ENCODE peak calls at places on chromosomes 13 and 19, in four cellular contexts. H is AG04450, J is OCI-LY7, E is Peyer's patch. K is an unnamed sample.

GRCh38 chr19:28012361-28012760 is 1200.6 kb downstream of the UQCRFS1 start:
- DNase-seq in H (no peak), E (no peak), J (no peak), K (no peak)

GRCh38 chr19:12794936-12795335 is 3.6 kb downstream of the JUNB start:
- DNase-seq in H (no peak), J (no peak), E (no peak), K (no peak)

GRCh38 chr19:6713773-6714692 is 6.4 kb downstream of the C3 start:
- DNase-seq in J (no peak), H (no peak), E (no peak), K (no peak)

GRCh38 chr19:55830656-55831055 is 1.1 kb downstream of the NLRP11 start:
- DNase-seq in E (no peak), J (peak), H (no peak), K (no peak)

GRCh38 chr13:63044617-63045016 is 1629.0 kb upstream of the PCDH20 start:
- DNase-seq in E (no peak), H (no peak), J (no peak), K (no peak)

GRCh38 chr13:100208002-100208401 is 119.1 kb downstream of the PCCA start:
- DNase-seq in E (no peak), H (no peak), J (no peak), K (no peak)

GRCh38 chr13:25783480-25784081 is 268.2 kb downstream of the SHISA2 start:
- DNase-seq in H (no peak), E (no peak), J (no peak), K (no peak)

GRCh38 chr19:5057860-5058259 is 88.9 kb downstream of the KDM4B start:
- DNase-seq in E (no peak), H (no peak), J (peak), K (no peak)

GRCh38 chr19:27676877-27677276 is 1536.1 kb downstream of the UQCRFS1 start:
- DNase-seq in E (no peak), H (no peak), J (no peak), K (no peak)

GRCh38 chr19:11198175-11198534 is 810 bp upstream of the KANK2 start:
- DNase-seq in J (no peak), H (no peak), E (no peak), K (no peak)

GRCh38 chr13:99366075-99366987 is 59.1 kb upstream of the GPR183 start:
- DNase-seq in J (no peak), E (no peak), H (no peak), K (no peak)

GRCh38 chr13:35672611-35673010 is 196.1 kb upstream of the MAB21L1 start:
- DNase-seq in H (no peak), E (no peak), J (no peak), K (no peak)

GRCh38 chr13:42255854-42256253 is 16.1 kb upstream of the AKAP11 start:
- DNase-seq in J (no peak), H (no peak), E (no peak), K (no peak)

GRCh38 chr13:35718084-35718483 is 241.6 kb upstream of the MAB21L1 start:
- DNase-seq in H (no peak), J (no peak), E (no peak), K (no peak)

GRCh38 chr13:26979334-26979733 is 192.3 kb downstream of the USP12 start:
- DNase-seq in J (no peak), E (no peak), H (no peak), K (no peak)

GRCh38 chr19:30245401-30246039 is 126.7 kb upstream of the ZNF536 start:
- DNase-seq in J (no peak), E (no peak), H (no peak), K (no peak)

GRCh38 chr13:106187501-106187900 is 348.0 kb downstream of the EFNB2 start:
- DNase-seq in H (no peak), J (no peak), E (no peak), K (no peak)

GRCh38 chr13:36344886-36345437 is 1.2 kb downstream of the SPART start:
- DNase-seq in H (no peak), J (no peak), E (no peak), K (no peak)

GRCh38 chr13:39263033-39263432 is 224.8 kb downstream of the NHLRC3 start:
- DNase-seq in E (peak), J (peak), H (no peak), K (no peak)

GRCh38 chr19:46392252-46392801 is 21.0 kb downstream of the CCDC8 start:
- DNase-seq in E (no peak), J (no peak), H (no peak), K (no peak)

GRCh38 chr13:111791131-111791530 is 275.8 kb upstream of the SOX1 start:
- DNase-seq in E (no peak), H (no peak), J (no peak), K (no peak)

GRCh38 chr13:39588384-39588783 is 14.6 kb downstream of the LHFPL6 start:
- DNase-seq in H (no peak), E (no peak), J (no peak), K (no peak)

GRCh38 chr13:30734434-30734833 is 909 bp upstream of the ALOX5AP start:
- DNase-seq in H (peak), J (no peak), E (no peak), K (no peak)

GRCh38 chr13:81406639-81407292 is 1065.8 kb upstream of the SPRY2 start:
- DNase-seq in J (no peak), H (no peak), E (peak), K (no peak)

GRCh38 chr13:53206455-53206854 is 177.8 kb downstream of the OLFM4 start:
- DNase-seq in E (no peak), J (peak), H (no peak), K (no peak)

GRCh38 chr13:53005631-53006030 is 23.0 kb upstream of the OLFM4 start:
- DNase-seq in H (no peak), E (no peak), J (no peak), K (no peak)

GRCh38 chr13:69683921-69684663 is 423.5 kb upstream of the ATXN8OS start:
- DNase-seq in H (no peak), E (no peak), J (no peak), K (no peak)

GRCh38 chr13:35912841-35913240 is 218.3 kb downstream of the DCLK1 start:
- DNase-seq in H (no peak), J (no peak), E (no peak), K (no peak)

GRCh38 chr13:35903075-35903474 is 228.1 kb downstream of the DCLK1 start:
- DNase-seq in J (no peak), H (no peak), E (no peak), K (no peak)

GRCh38 chr19:5166262-5166661 is 174.3 kb downstream of the PTPRS start:
- DNase-seq in E (no peak), J (no peak), H (no peak), K (no peak)

GRCh38 chr13:20247963-20248362 is 15.8 kb upstream of the GJB6 start:
- DNase-seq in H (no peak), J (no peak), E (no peak), K (no peak)

GRCh38 chr13:73060251-73061160 is 1.7 kb downstream of the KLF5 start:
- DNase-seq in H (peak), J (no peak), E (no peak), K (no peak)

GRCh38 chr13:86788624-86789023 is 882.5 kb upstream of the SLITRK5 start:
- DNase-seq in E (no peak), H (no peak), J (no peak), K (no peak)

GRCh38 chr13:45120967-45121366 is 657 bp downstream of the GTF2F2 start:
- DNase-seq in E (no peak), H (no peak), J (peak), K (no peak)

GRCh38 chr19:610801-611505 is 21.3 kb downstream of the HCN2 start:
- DNase-seq in E (peak), H (peak), J (peak), K (peak)

GRCh38 chr19:35958660-35959039 is 22.5 kb downstream of the LRFN3 start:
- DNase-seq in J (no peak), H (no peak), E (no peak), K (no peak)
- H3K27ac ChIP-seq in J (no peak), H (no peak), E (no peak), K (no peak)

GRCh38 chr19:51904331-51905165 is at the start of gene ZNF649:
- DNase-seq in E (peak), H (peak), J (peak), K (peak)
- TF ChIP-seq CTCF in E (no peak), H (no peak), J (no peak), K (no peak)

GRCh38 chr19:42280761-42281174 is 11.7 kb downstream of the CIC start:
- DNase-seq in J (no peak), H (no peak), E (no peak), K (peak)

GRCh38 chr19:42282810-42283247 is 13.8 kb downstream of the CIC start:
- DNase-seq in E (no peak), J (no peak), H (no peak), K (no peak)

GRCh38 chr19:42283248-42284065 is 14.4 kb downstream of the CIC start:
- DNase-seq in E (peak), J (peak), H (peak), K (peak)

GRCh38 chr19:42281175-42282035 is 12.4 kb downstream of the CIC start:
- DNase-seq in H (no peak), E (peak), J (peak), K (peak)

DNA sequence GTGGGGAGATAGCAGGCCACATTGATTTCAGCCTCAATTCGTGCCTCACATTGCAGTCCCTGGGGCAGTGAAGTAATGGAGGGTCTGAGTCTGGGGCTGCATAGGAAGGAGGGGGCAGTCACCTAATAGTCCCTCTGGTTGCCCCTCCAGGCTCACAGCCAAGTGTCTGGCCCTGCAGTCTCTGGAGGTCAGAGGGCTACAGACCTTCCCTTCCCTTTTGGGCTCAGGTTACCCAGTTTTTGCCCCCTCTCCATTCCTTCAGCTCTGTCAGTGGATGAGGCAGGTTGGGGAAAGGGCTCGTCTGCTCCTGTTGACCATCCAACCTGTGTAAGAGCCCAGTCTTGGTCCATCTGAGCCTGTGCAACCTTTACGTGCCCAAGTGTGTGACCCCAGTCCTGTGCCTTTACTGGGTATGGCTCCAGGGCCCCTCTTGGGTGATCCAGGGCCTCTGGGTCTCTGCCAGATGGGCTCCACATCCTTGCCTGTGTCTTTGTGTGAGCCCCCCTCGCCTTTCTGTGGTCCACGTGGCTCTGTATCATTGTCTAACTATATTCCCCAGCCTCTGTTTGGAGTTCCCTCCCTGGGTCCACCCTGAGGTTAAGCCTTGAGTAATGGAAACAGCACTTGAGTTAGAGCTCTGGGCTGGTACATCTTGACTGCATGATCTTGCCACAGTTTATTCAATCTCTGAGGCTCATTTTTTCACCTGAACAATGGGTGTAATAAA is 13.1 kb downstream of the CIC start:
- DNase-seq in H (no peak), E (no peak), J (peak), K (no peak)
- H3K27ac ChIP-seq in H (peak), E (peak), J (peak), K (peak)

DNA sequence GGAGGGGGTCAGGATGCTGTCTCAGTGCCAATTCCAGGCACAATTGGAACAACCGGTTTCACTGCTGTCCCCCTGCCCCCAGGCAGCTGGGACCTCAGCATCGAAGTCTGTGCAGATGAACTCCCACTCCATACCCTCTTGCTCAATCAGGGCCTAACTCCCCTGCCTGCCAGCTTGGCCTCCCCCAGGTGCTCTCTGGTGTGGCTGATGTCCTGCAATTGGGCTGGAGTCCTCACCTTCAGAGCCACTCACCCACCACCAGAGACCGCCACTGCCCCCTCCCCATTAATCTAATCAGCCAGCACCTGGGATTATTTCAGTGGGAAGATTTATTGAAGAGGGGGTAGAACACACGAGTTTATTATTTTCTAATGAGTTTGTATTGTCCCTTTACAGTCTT is 118.8 kb downstream of the MIPEP start:
- DNase-seq in J (no peak), H (no peak), E (no peak), K (no peak)
- TF ChIP-seq CTCF in J (peak), H (no peak), E (no peak), K (no peak)

DNA sequence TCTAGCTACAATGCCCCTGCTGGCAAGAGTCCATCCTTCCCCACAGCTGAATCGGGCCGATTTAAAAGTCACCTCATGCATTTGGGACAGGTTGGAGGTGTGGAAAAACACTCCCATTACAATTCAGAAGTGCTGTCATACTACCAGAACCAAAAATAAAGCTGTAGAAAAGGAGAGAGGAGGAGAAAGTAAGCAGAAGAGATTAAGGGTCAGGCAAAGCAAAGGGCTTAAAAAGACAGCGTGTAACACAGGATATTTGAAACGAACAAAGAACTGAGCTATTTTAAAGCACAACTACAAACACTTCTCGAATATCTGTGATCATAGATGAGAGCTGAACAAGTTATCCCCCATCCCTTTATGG is 90.4 kb downstream of the FGF14 start:
- DNase-seq in J (no peak), E (no peak), H (no peak), K (no peak)
- H3K27ac ChIP-seq in J (no peak), E (no peak), H (no peak), K (no peak)

DNA sequence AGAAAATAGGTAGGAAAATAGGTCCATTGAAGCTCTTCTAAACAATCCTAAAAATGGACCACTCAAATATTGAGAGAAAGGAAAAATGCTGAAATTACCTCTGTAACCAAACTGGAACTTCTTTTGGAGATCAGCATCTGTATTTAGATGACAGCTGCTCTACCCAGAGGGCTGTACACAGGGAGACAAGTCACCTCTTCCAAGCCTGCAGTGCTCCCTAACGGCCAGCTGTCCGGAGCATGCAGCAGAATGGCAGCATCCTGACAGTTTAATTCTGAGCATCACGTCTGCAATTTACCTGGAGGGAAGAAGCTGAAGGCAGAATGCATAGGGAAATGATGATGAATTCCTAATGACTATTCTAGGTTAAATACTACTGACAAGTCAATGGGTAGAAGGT is 62.8 kb upstream of the DIAPH3 start:
- DNase-seq in H (peak), J (peak), E (no peak), K (no peak)
- TF ChIP-seq CTCF in H (peak), J (peak), E (no peak), K (no peak)

DNA sequence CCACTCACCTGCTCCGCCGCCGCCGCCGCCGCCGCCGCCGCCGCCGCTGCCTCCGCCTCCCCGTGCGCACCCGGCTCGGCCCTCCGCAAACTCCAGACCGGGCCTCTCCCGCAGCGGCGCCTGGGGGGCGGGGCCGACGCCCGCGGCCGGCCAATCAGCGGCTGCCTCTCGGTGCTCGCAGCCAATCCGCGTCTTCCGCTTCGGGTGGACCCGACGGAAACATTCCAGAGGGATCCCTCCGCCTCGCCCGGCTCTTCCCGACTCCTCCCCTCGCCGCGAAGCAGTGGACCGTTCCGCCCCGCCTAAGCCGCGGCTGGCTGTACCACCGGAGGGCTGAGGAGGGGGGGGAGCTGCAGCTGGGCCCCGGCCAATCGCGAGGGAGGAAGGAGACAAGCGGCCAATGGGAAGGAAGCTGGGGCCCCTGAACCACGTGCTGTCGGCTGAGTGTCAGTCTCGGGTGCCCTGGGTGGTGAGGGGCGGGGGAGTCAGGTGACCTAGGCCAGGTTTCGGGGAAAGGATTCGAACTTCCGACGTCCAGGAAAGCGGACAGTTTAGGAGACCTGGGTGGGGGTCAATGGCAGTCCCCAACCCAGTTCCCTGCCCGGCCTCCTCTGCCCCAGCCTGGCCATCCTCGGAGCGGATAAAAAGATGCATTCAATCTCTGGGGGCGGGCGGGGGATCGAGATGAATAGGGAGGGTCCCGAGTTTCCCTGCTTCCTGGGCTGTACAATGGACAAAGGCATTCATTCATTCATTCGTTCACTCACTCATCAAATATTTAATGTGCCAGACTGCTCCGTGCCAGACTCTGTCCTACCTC is at the start of gene GIPC1:
- DNase-seq in H (peak), J (peak), E (peak), K (peak)
- H3K27ac ChIP-seq in H (no peak), J (no peak), E (peak), K (peak)

GRCh38 chr19:3034194-3034844 is 5.2 kb upstream of the TLE2 start:
- DNase-seq in J (no peak), H (peak), E (no peak), K (no peak)
- TF ChIP-seq CTCF in J (no peak), H (no peak), E (no peak), K (no peak)

K was measured in CD4-positive, alpha-beta T cell.